ENCODE peak calls at places on chromosomes 3 and 15, in seven cellular contexts. One of them, this sample, is unnamed. For H3K36me3, the result is how much of the 10 kb centered on the place peaks cover.

GRCh38 chr3:50271314-50272072 is 2.5 kb downstream of the SEMA3B start:
- DNase-seq in heart left ventricle: no peak
- DNase-seq in stomach: no peak
- DNase-seq in ovary: no peak
- DNase-seq in adrenal gland: peak
- DNase-seq in IMR-90: no peak
- DNase-seq in tibial nerve: no peak
- DNase-seq in this sample: no peak

GRCh38 chr3:23686535-23686934 is 119.2 kb upstream of the UBE2E1 start:
- DNase-seq in heart left ventricle: no peak
- DNase-seq in stomach: no peak
- DNase-seq in ovary: no peak
- DNase-seq in adrenal gland: no peak
- DNase-seq in IMR-90: no peak
- DNase-seq in tibial nerve: no peak
- DNase-seq in this sample: no peak

GRCh38 chr3:127967296-127967695 is 52.3 kb downstream of the KBTBD12 start:
- DNase-seq in heart left ventricle: no peak
- DNase-seq in stomach: no peak
- DNase-seq in ovary: no peak
- DNase-seq in adrenal gland: no peak
- DNase-seq in IMR-90: peak
- DNase-seq in tibial nerve: no peak
- DNase-seq in this sample: no peak

GRCh38 chr3:56702487-56703315 is 19.6 kb upstream of the TASOR start:
- DNase-seq in heart left ventricle: peak
- DNase-seq in stomach: peak
- DNase-seq in ovary: peak
- DNase-seq in adrenal gland: peak
- DNase-seq in IMR-90: peak
- DNase-seq in tibial nerve: no peak
- DNase-seq in this sample: no peak

GRCh38 chr15:66249623-66250174 is 3.9 kb downstream of the MEGF11 start:
- DNase-seq in heart left ventricle: no peak
- DNase-seq in stomach: no peak
- DNase-seq in ovary: no peak
- DNase-seq in adrenal gland: no peak
- DNase-seq in IMR-90: no peak
- DNase-seq in tibial nerve: no peak
- DNase-seq in this sample: no peak

GRCh38 chr3:68764554-68764953 is 167.8 kb downstream of the TAFA4 start:
- DNase-seq in heart left ventricle: no peak
- DNase-seq in stomach: no peak
- DNase-seq in ovary: no peak
- DNase-seq in adrenal gland: no peak
- DNase-seq in IMR-90: no peak
- DNase-seq in tibial nerve: no peak
- DNase-seq in this sample: no peak

GRCh38 chr3:71658131-71658530 is 67.1 kb downstream of the EIF4E3 start:
- DNase-seq in heart left ventricle: peak
- DNase-seq in stomach: peak
- DNase-seq in ovary: peak
- DNase-seq in adrenal gland: peak
- DNase-seq in IMR-90: peak
- DNase-seq in tibial nerve: peak
- DNase-seq in this sample: peak

GRCh38 chr3:123310186-123310585 is 108.4 kb downstream of the SEC22A start:
- DNase-seq in heart left ventricle: no peak
- DNase-seq in stomach: no peak
- DNase-seq in ovary: no peak
- DNase-seq in adrenal gland: no peak
- DNase-seq in IMR-90: no peak
- DNase-seq in tibial nerve: no peak
- DNase-seq in this sample: no peak

GRCh38 chr3:42668793-42669217 is 15.3 kb downstream of the ZBTB47 start:
- DNase-seq in heart left ventricle: no peak
- DNase-seq in stomach: no peak
- DNase-seq in ovary: no peak
- DNase-seq in adrenal gland: no peak
- DNase-seq in IMR-90: no peak
- DNase-seq in tibial nerve: no peak
- DNase-seq in this sample: peak

GRCh38 chr3:72614394-72615074 is 233.7 kb downstream of the SHQ1 start:
- DNase-seq in heart left ventricle: peak
- DNase-seq in stomach: no peak
- DNase-seq in ovary: no peak
- DNase-seq in adrenal gland: no peak
- DNase-seq in IMR-90: no peak
- DNase-seq in tibial nerve: no peak
- DNase-seq in this sample: no peak

GRCh38 chr3:149197669-149198068 is 24.0 kb downstream of the CP start:
- DNase-seq in heart left ventricle: no peak
- DNase-seq in stomach: no peak
- DNase-seq in ovary: no peak
- DNase-seq in adrenal gland: no peak
- DNase-seq in IMR-90: no peak
- DNase-seq in tibial nerve: no peak
- DNase-seq in this sample: no peak

GRCh38 chr15:99253381-99254090 is 2.3 kb downstream of the LRRC28 start:
- DNase-seq in heart left ventricle: no peak
- DNase-seq in stomach: no peak
- DNase-seq in ovary: no peak
- DNase-seq in adrenal gland: no peak
- DNase-seq in IMR-90: peak
- DNase-seq in tibial nerve: no peak
- DNase-seq in this sample: no peak

GRCh38 chr15:90493647-90494046 is 36.1 kb upstream of the CRTC3 start:
- DNase-seq in heart left ventricle: no peak
- DNase-seq in stomach: no peak
- DNase-seq in ovary: no peak
- DNase-seq in adrenal gland: no peak
- DNase-seq in IMR-90: no peak
- DNase-seq in tibial nerve: no peak
- DNase-seq in this sample: no peak

GRCh38 chr15:84600331-84600686 is 500 bp upstream of the ZSCAN2 start:
- DNase-seq in heart left ventricle: peak
- DNase-seq in stomach: peak
- DNase-seq in ovary: peak
- DNase-seq in adrenal gland: peak
- DNase-seq in IMR-90: peak
- DNase-seq in tibial nerve: peak
- DNase-seq in this sample: peak

GRCh38 chr3:66487475-66487874 is 13.3 kb downstream of the LRIG1 start:
- DNase-seq in heart left ventricle: no peak
- DNase-seq in stomach: no peak
- DNase-seq in ovary: no peak
- DNase-seq in adrenal gland: no peak
- DNase-seq in IMR-90: peak
- DNase-seq in tibial nerve: no peak
- DNase-seq in this sample: no peak

GRCh38 chr3:156818890-156819289 is 7.3 kb upstream of the LEKR1 start:
- DNase-seq in heart left ventricle: no peak
- DNase-seq in stomach: no peak
- DNase-seq in ovary: no peak
- DNase-seq in adrenal gland: no peak
- DNase-seq in IMR-90: peak
- DNase-seq in tibial nerve: no peak
- DNase-seq in this sample: no peak

GRCh38 chr15:48481802-48482201 is 150.6 kb downstream of the DUT start:
- DNase-seq in heart left ventricle: no peak
- DNase-seq in stomach: no peak
- DNase-seq in ovary: no peak
- DNase-seq in adrenal gland: no peak
- DNase-seq in IMR-90: peak
- DNase-seq in tibial nerve: no peak
- DNase-seq in this sample: no peak

DNA sequence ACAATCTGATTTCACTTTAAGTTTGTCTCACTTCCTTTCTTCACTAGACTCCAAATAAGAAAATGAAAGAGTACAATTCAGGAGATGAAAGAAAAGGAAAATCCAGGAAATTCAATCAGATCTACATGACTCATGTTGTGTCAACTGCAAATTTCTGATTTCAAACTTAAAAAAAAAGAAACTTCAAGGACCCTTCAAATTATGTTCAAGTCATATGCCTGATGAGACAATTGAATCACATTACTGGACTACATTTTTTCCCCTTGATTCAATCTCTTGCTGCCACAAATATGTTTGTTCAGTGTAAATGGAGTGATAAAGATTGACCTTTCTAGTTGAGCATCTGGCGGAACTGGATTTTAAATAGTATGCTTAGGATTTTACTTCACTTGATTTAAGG is 37.4 kb downstream of the FRMD5 start:
- DNase-seq in heart left ventricle: no peak
- DNase-seq in stomach: no peak
- DNase-seq in ovary: no peak
- DNase-seq in adrenal gland: no peak
- DNase-seq in IMR-90: peak
- DNase-seq in tibial nerve: no peak
- DNase-seq in this sample: no peak
- TF ChIP-seq POLR2A in heart left ventricle: no peak
- TF ChIP-seq POLR2A in stomach: no peak
- TF ChIP-seq POLR2A in ovary: no peak
- TF ChIP-seq POLR2A in adrenal gland: peak
- TF ChIP-seq POLR2A in IMR-90: no peak
- TF ChIP-seq POLR2A in tibial nerve: no peak
- TF ChIP-seq POLR2A in this sample: no peak

DNA sequence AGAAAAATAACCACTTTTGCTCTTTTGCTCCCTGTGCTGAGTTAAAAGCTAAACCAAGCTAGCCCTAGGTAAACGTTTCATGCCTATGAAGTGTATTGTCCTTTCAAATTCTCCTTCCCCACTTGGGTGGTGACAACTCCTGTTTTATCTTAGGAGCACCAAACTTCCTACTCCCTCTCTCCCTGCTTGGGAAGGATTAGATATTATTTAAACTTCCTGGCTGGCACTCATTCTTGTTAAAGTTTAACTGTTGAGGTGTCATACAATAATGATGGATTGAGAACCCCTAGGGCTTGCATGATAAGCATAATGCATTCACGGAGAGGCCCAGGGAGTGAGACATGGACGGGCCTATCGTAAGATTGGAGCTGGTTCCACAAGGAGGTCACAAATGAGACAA is 29.5 kb downstream of the B4GALT4 start:
- DNase-seq in heart left ventricle: no peak
- DNase-seq in stomach: no peak
- DNase-seq in ovary: no peak
- DNase-seq in adrenal gland: no peak
- DNase-seq in IMR-90: no peak
- DNase-seq in tibial nerve: no peak
- DNase-seq in this sample: no peak
- H3K36me3 ChIP-seq in heart left ventricle: under half
- H3K36me3 ChIP-seq in stomach: half or more
- H3K36me3 ChIP-seq in ovary: under half
- H3K36me3 ChIP-seq in adrenal gland: under half
- H3K36me3 ChIP-seq in IMR-90: under half
- H3K36me3 ChIP-seq in tibial nerve: half or more
- H3K36me3 ChIP-seq in this sample: under half

DNA sequence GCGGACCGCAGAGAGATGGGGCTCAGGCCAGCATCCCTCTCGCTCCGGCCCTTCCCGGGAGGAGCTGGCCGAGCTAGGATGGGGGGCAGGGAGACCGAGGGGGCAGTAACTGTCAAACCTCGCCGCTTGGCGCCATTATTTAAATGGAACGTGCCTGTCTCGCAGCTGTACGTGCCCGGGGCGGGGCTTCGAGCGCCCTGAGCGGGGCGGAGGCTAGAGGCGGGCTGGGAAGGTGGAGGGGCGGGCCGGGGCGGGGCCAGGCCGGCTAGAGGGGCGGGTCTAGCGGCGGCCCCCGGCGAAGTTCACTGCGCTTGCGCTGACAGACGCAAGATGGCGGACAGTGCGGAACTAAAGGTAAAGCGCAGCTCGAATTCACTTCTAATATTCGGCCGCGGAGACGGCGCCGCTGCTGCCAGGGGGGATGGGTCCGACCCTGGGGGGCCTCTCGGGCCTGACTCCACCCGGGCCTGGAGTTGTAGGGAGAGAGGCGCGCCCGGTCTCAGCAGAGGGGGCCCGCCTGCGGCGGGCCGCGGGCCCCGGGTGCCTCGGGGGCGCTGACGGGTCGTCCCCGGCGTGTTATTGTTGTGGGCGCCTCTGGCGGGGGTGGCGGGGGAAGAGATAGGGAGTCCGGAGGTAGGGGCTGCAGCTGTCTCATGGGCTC is at the start of gene PIAS1:
- DNase-seq in heart left ventricle: peak
- DNase-seq in stomach: peak
- DNase-seq in ovary: peak
- DNase-seq in adrenal gland: peak
- DNase-seq in IMR-90: peak
- DNase-seq in tibial nerve: peak
- DNase-seq in this sample: peak
- TF ChIP-seq POLR2A in heart left ventricle: peak
- TF ChIP-seq POLR2A in stomach: no peak
- TF ChIP-seq POLR2A in ovary: peak
- TF ChIP-seq POLR2A in adrenal gland: peak
- TF ChIP-seq POLR2A in IMR-90: peak
- TF ChIP-seq POLR2A in tibial nerve: peak
- TF ChIP-seq POLR2A in this sample: peak

GRCh38 chr3:129132097-129132866 is 10.7 kb upstream of the RAB43 start:
- DNase-seq in heart left ventricle: no peak
- DNase-seq in stomach: no peak
- DNase-seq in ovary: no peak
- DNase-seq in adrenal gland: no peak
- DNase-seq in IMR-90: no peak
- DNase-seq in tibial nerve: no peak
- DNase-seq in this sample: no peak

GRCh38 chr3:129131465-129132088 is 10.0 kb upstream of the RAB43 start:
- DNase-seq in heart left ventricle: no peak
- DNase-seq in stomach: no peak
- DNase-seq in ovary: no peak
- DNase-seq in adrenal gland: no peak
- DNase-seq in IMR-90: no peak
- DNase-seq in tibial nerve: no peak
- DNase-seq in this sample: no peak

GRCh38 chr3:129126726-129127280 is 5.2 kb upstream of the RAB43 start:
- DNase-seq in heart left ventricle: no peak
- DNase-seq in stomach: no peak
- DNase-seq in ovary: no peak
- DNase-seq in adrenal gland: no peak
- DNase-seq in IMR-90: no peak
- DNase-seq in tibial nerve: no peak
- DNase-seq in this sample: no peak

GRCh38 chr3:129128357-129129155 is 7.0 kb upstream of the RAB43 start:
- DNase-seq in heart left ventricle: no peak
- DNase-seq in stomach: no peak
- DNase-seq in ovary: no peak
- DNase-seq in adrenal gland: no peak
- DNase-seq in IMR-90: no peak
- DNase-seq in tibial nerve: no peak
- DNase-seq in this sample: no peak

DNA sequence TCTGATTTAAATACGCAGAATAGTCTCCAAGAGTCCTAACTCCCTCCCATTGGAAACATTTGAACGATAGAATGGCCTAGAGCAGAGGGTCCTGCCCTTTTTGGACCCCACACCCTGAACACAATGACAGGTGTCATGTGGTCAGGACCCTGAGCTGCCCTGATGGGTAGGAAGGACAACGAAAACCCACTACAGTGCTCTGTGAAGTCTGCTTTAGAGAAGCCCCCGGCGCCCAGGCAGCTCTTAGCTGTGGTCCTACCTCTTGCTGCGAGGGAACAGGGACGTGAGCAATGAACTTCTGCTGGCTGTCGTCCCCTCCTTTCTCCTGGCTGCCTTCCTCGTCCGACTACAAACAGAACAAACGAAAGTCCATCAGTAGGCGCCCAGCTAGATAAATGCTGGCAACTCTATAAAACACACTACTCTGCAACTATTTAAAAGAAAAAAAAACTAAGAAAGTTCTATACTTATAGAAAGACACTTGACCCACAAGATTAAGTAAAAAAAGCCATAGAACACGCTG is 8.7 kb upstream of the RAB43 start:
- DNase-seq in heart left ventricle: no peak
- DNase-seq in stomach: no peak
- DNase-seq in ovary: no peak
- DNase-seq in adrenal gland: no peak
- DNase-seq in IMR-90: no peak
- DNase-seq in tibial nerve: no peak
- DNase-seq in this sample: no peak
- H3K36me3 ChIP-seq in heart left ventricle: under half
- H3K36me3 ChIP-seq in stomach: half or more
- H3K36me3 ChIP-seq in ovary: under half
- H3K36me3 ChIP-seq in adrenal gland: half or more
- H3K36me3 ChIP-seq in IMR-90: under half
- H3K36me3 ChIP-seq in tibial nerve: half or more
- H3K36me3 ChIP-seq in this sample: half or more

This sample was measured in sigmoid colon.